ENCODE peak calls at places on chromosomes 13 and 19, in ten cellular contexts. B is heart right ventricle, Y is endothelial cell of umbilical vein, G is heart left ventricle, O is suprapubic skin, L is transverse colon, U is mucosa of descending colon, P is CD14-positive monocyte, X is AG04450, K is adrenal gland. M is an unnamed sample.

GRCh38 chr19:664913-665443 is 2.0 kb upstream of the RNF126 start:
- DNase-seq in B (peak; percentile 80), Y (peak; percentile 83), G (peak; percentile 90), O (peak; percentile 87), L (peak; percentile 84), U (peak; percentile 82), P (peak; percentile 72), X (peak; percentile 55), K (peak; percentile 81), M (peak; percentile 93)

GRCh38 chr19:17720487-17720839 is 1.2 kb downstream of the MAP1S start:
- DNase-seq in B (no peak), Y (peak; percentile 44), G (no peak), O (no peak), L (no peak), U (no peak), P (no peak), X (no peak), K (no peak), M (no peak)

GRCh38 chr19:17848598-17849292 is 963 bp upstream of the JAK3 start:
- DNase-seq in B (no peak), Y (no peak), G (no peak), O (no peak), L (no peak), U (no peak), P (no peak), X (no peak), K (no peak), M (no peak)

GRCh38 chr19:14599548-14600147 is 16.8 kb downstream of the CLEC17A start:
- DNase-seq in B (no peak), Y (no peak), G (no peak), O (no peak), L (no peak), U (no peak), P (no peak), X (no peak), K (no peak), M (no peak)

GRCh38 chr13:66492479-66492878 is 737.7 kb downstream of the PCDH9 start:
- DNase-seq in B (no peak), Y (peak; percentile 3), G (no peak), O (no peak), L (no peak), U (no peak), P (no peak), X (no peak), K (no peak), M (no peak)

GRCh38 chr19:1774999-1775772 is 21.9 kb downstream of the ONECUT3 start:
- DNase-seq in B (no peak), Y (no peak), G (no peak), O (no peak), L (no peak), U (no peak), P (no peak), X (no peak), K (no peak), M (no peak)

GRCh38 chr19:43533546-43534304 is 737 bp downstream of the ZNF575 start:
- DNase-seq in B (peak; percentile 99), Y (peak; percentile 100), G (peak; percentile 98), O (peak; percentile 99), L (peak; percentile 98), U (peak; percentile 99), P (peak; percentile 97), X (peak; percentile 99), K (peak; percentile 99), M (peak; percentile 98)

GRCh38 chr19:11856568-11857264 is 8.2 kb downstream of the ZNF439 start:
- DNase-seq in B (no peak), Y (no peak), G (no peak), O (no peak), L (peak; percentile 33), U (no peak), P (no peak), X (no peak), K (no peak), M (no peak)

GRCh38 chr19:16896098-16896912 is 7.5 kb downstream of the F2RL3 start:
- DNase-seq in B (no peak), Y (peak; percentile 12), G (peak; percentile 77), O (peak; percentile 68), L (peak; percentile 37), U (no peak), P (peak; percentile 53), X (no peak), K (no peak), M (no peak)

GRCh38 chr19:49149652-49150105 is 5.5 kb downstream of the HRC start:
- DNase-seq in B (peak; percentile 81), Y (peak; percentile 75), G (peak; percentile 79), O (peak; percentile 88), L (peak; percentile 60), U (peak; percentile 76), P (no peak), X (peak; percentile 70), K (peak; percentile 75), M (peak; percentile 84)

GRCh38 chr19:1189419-1189818 is 15.4 kb upstream of the SBNO2 start:
- DNase-seq in B (no peak), Y (no peak), G (no peak), O (no peak), L (no peak), U (no peak), P (no peak), X (no peak), K (no peak), M (no peak)

GRCh38 chr19:30666301-30666803 is 294.2 kb downstream of the ZNF536 start:
- DNase-seq in B (peak; percentile 27), Y (peak; percentile 22), G (no peak), O (no peak), L (peak; percentile 46), U (no peak), P (peak; percentile 40), X (no peak), K (peak; percentile 49), M (peak; percentile 77)

GRCh38 chr13:51815848-51816247 is 11.9 kb upstream of the DHRS12 start:
- DNase-seq in B (no peak), Y (no peak), G (no peak), O (no peak), L (no peak), U (no peak), P (no peak), X (no peak), K (no peak), M (no peak)

GRCh38 chr13:36715841-36716240 is 42.0 kb downstream of the SERTM1 start:
- DNase-seq in B (no peak), Y (no peak), G (no peak), O (no peak), L (no peak), U (no peak), P (no peak), X (no peak), K (peak; percentile 36), M (no peak)

GRCh38 chr13:45863716-45864590 is 12.4 kb upstream of the SIAH3 start:
- DNase-seq in B (no peak), Y (no peak), G (no peak), O (no peak), L (no peak), U (no peak), P (no peak), X (no peak), K (no peak), M (no peak)

GRCh38 chr19:10003271-10003670 is 7.0 kb downstream of the COL5A3 start:
- DNase-seq in B (no peak), Y (no peak), G (no peak), O (no peak), L (no peak), U (no peak), P (no peak), X (no peak), K (no peak), M (no peak)

GRCh38 chr13:112995395-112996091 is 26.5 kb downstream of the MCF2L start:
- DNase-seq in B (no peak), Y (no peak), G (no peak), O (no peak), L (peak; percentile 86), U (peak; percentile 92), P (no peak), X (no peak), K (no peak), M (no peak)

GRCh38 chr13:74090869-74091605 is 43.2 kb downstream of the KLF12 start:
- DNase-seq in B (no peak), Y (no peak), G (no peak), O (no peak), L (no peak), U (no peak), P (no peak), X (no peak), K (no peak), M (no peak)

GRCh38 chr13:48001127-48001881 is at the start of gene SUCLA2:
- DNase-seq in B (peak; percentile 89), Y (peak; percentile 87), G (peak; percentile 95), O (peak; percentile 91), L (peak; percentile 93), U (peak; percentile 94), P (peak; percentile 85), X (peak; percentile 65), K (peak; percentile 92), M (peak; percentile 95)
- TF ChIP-seq CTCF in B (no peak), Y (no peak), G (no peak), O (no peak), L (no peak), U (no peak), P (no peak), X (no peak), K (no peak), M (no peak)

DNA sequence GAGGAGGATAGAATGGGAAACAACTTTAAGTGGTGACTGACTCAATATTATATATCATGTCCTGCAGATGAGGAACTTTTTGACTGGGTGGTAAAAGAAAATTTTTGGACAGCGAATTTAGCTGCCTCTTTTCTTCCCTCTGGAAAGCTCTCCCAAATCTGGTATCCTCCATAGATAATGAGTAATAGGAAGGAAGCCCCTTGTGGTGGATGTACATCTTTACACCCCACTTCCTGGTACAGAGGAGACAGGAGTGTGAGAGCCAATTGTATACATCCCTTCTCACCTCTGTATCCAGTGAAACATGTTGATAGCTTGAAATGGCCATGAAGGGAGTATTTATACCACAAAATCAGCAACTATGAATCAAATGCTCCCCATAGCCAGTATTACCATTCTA is 17.2 kb upstream of the TDRD3 start:
- DNase-seq in B (no peak), Y (no peak), G (no peak), O (no peak), L (no peak), U (no peak), P (no peak), X (no peak), K (no peak), M (no peak)
- TF ChIP-seq CTCF in B (no peak), Y (no peak), G (no peak), O (no peak), L (no peak), U (no peak), P (peak; percentile 13), X (peak; percentile 21), K (no peak), M (peak; percentile 54)

DNA sequence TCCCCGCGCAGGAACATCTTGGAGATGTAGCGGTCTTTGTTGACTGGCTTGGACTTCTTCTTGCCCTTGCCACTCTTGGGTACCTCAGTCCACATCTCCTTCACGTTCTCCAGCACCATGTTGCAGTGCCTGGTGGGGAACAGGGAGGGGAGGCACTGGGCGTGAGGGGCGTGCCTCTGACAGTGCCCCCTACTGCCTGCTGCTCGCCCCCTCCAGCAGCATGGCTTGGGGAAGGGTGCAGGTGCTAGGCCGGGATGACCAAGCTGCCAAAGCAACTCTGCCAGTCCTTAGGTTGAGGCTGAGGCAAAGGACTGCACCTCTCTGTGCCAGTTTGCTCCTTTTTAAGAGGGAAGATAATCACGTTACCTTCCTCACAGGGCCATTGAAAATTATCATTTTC is 4.2 kb downstream of the SNRPD2 start:
- DNase-seq in B (no peak), Y (no peak), G (no peak), O (no peak), L (no peak), U (no peak), P (no peak), X (no peak), K (no peak), M (no peak)
- TF ChIP-seq CTCF in B (no peak), Y (no peak), G (no peak), O (no peak), L (no peak), U (no peak), P (no peak), X (no peak), K (no peak), M (no peak)

GRCh38 chr19:46900341-46900740 is 39.5 kb downstream of the ARHGAP35 start:
- DNase-seq in B (no peak), Y (no peak), G (no peak), O (peak; percentile 24), L (no peak), U (no peak), P (no peak), X (no peak), K (no peak), M (no peak)
- TF ChIP-seq CTCF in B (no peak), Y (no peak), G (no peak), O (no peak), L (no peak), U (no peak), P (no peak), X (no peak), K (no peak), M (no peak)

M was measured in type B pancreatic cell.